ENCODE peak calls at places on chromosomes 11 and 22, in ten cellular contexts. One of them, this sample, is unnamed.

GRCh38 chr11:35234836-35235235 is 95.9 kb downstream of the CD44 start:
- DNase-seq in nephron progenitor cell: no peak
- DNase-seq in body of pancreas: no peak
- DNase-seq in astrocyte of the spinal cord: peak
- DNase-seq in type B pancreatic cell: no peak
- DNase-seq in GM10248: no peak
- DNase-seq in dorsolateral prefrontal cortex: no peak
- DNase-seq in coronary artery: no peak
- DNase-seq in AG09319: no peak
- DNase-seq in CD4-positive, alpha-beta T cell: no peak
- DNase-seq in this sample: no peak

GRCh38 chr11:91871791-91872190 is 352.8 kb upstream of the FAT3 start:
- DNase-seq in nephron progenitor cell: no peak
- DNase-seq in body of pancreas: no peak
- DNase-seq in astrocyte of the spinal cord: peak
- DNase-seq in type B pancreatic cell: no peak
- DNase-seq in GM10248: no peak
- DNase-seq in dorsolateral prefrontal cortex: no peak
- DNase-seq in coronary artery: no peak
- DNase-seq in AG09319: no peak
- DNase-seq in CD4-positive, alpha-beta T cell: no peak
- DNase-seq in this sample: no peak

GRCh38 chr11:82842019-82842418 is 58.2 kb downstream of the PRCP start:
- DNase-seq in nephron progenitor cell: no peak
- DNase-seq in body of pancreas: no peak
- DNase-seq in astrocyte of the spinal cord: no peak
- DNase-seq in type B pancreatic cell: no peak
- DNase-seq in GM10248: no peak
- DNase-seq in dorsolateral prefrontal cortex: peak
- DNase-seq in coronary artery: no peak
- DNase-seq in AG09319: no peak
- DNase-seq in CD4-positive, alpha-beta T cell: no peak
- DNase-seq in this sample: no peak

GRCh38 chr11:66332371-66333219 is 3.6 kb downstream of the RIN1 start:
- DNase-seq in nephron progenitor cell: no peak
- DNase-seq in body of pancreas: no peak
- DNase-seq in astrocyte of the spinal cord: no peak
- DNase-seq in type B pancreatic cell: no peak
- DNase-seq in GM10248: no peak
- DNase-seq in dorsolateral prefrontal cortex: no peak
- DNase-seq in coronary artery: no peak
- DNase-seq in AG09319: no peak
- DNase-seq in CD4-positive, alpha-beta T cell: no peak
- DNase-seq in this sample: no peak

GRCh38 chr11:61830318-61831105 is 2.4 kb downstream of the FADS2 start:
- DNase-seq in nephron progenitor cell: no peak
- DNase-seq in body of pancreas: no peak
- DNase-seq in astrocyte of the spinal cord: no peak
- DNase-seq in type B pancreatic cell: no peak
- DNase-seq in GM10248: no peak
- DNase-seq in dorsolateral prefrontal cortex: no peak
- DNase-seq in coronary artery: no peak
- DNase-seq in AG09319: no peak
- DNase-seq in CD4-positive, alpha-beta T cell: no peak
- DNase-seq in this sample: no peak

GRCh38 chr11:85745626-85746025 is 59.6 kb upstream of the CCDC89 start:
- DNase-seq in nephron progenitor cell: no peak
- DNase-seq in body of pancreas: no peak
- DNase-seq in astrocyte of the spinal cord: no peak
- DNase-seq in type B pancreatic cell: no peak
- DNase-seq in GM10248: no peak
- DNase-seq in dorsolateral prefrontal cortex: no peak
- DNase-seq in coronary artery: no peak
- DNase-seq in AG09319: no peak
- DNase-seq in CD4-positive, alpha-beta T cell: no peak
- DNase-seq in this sample: no peak

GRCh38 chr11:118524356-118524755 is 2.9 kb upstream of the TTC36 start:
- DNase-seq in nephron progenitor cell: no peak
- DNase-seq in body of pancreas: no peak
- DNase-seq in astrocyte of the spinal cord: no peak
- DNase-seq in type B pancreatic cell: no peak
- DNase-seq in GM10248: no peak
- DNase-seq in dorsolateral prefrontal cortex: no peak
- DNase-seq in coronary artery: no peak
- DNase-seq in AG09319: no peak
- DNase-seq in CD4-positive, alpha-beta T cell: no peak
- DNase-seq in this sample: no peak

GRCh38 chr22:17260291-17260690 is 41.1 kb upstream of the ADA2 start:
- DNase-seq in nephron progenitor cell: no peak
- DNase-seq in body of pancreas: no peak
- DNase-seq in astrocyte of the spinal cord: no peak
- DNase-seq in type B pancreatic cell: no peak
- DNase-seq in GM10248: no peak
- DNase-seq in dorsolateral prefrontal cortex: no peak
- DNase-seq in coronary artery: no peak
- DNase-seq in AG09319: no peak
- DNase-seq in CD4-positive, alpha-beta T cell: no peak
- DNase-seq in this sample: no peak

GRCh38 chr11:66239998-66240780 is 28.2 kb upstream of the RAB1B start:
- DNase-seq in nephron progenitor cell: no peak
- DNase-seq in body of pancreas: no peak
- DNase-seq in astrocyte of the spinal cord: no peak
- DNase-seq in type B pancreatic cell: no peak
- DNase-seq in GM10248: no peak
- DNase-seq in dorsolateral prefrontal cortex: no peak
- DNase-seq in coronary artery: no peak
- DNase-seq in AG09319: no peak
- DNase-seq in CD4-positive, alpha-beta T cell: no peak
- DNase-seq in this sample: no peak

GRCh38 chr11:31655483-31655882 is 145.9 kb downstream of the ELP4 start:
- DNase-seq in nephron progenitor cell: no peak
- DNase-seq in body of pancreas: no peak
- DNase-seq in astrocyte of the spinal cord: peak
- DNase-seq in type B pancreatic cell: no peak
- DNase-seq in GM10248: no peak
- DNase-seq in dorsolateral prefrontal cortex: no peak
- DNase-seq in coronary artery: no peak
- DNase-seq in AG09319: peak
- DNase-seq in CD4-positive, alpha-beta T cell: no peak
- DNase-seq in this sample: no peak

GRCh38 chr22:47249370-47249928 is 487.0 kb downstream of the TBC1D22A start:
- DNase-seq in nephron progenitor cell: no peak
- DNase-seq in body of pancreas: no peak
- DNase-seq in astrocyte of the spinal cord: no peak
- DNase-seq in type B pancreatic cell: peak
- DNase-seq in GM10248: no peak
- DNase-seq in dorsolateral prefrontal cortex: no peak
- DNase-seq in coronary artery: no peak
- DNase-seq in AG09319: no peak
- DNase-seq in CD4-positive, alpha-beta T cell: no peak
- DNase-seq in this sample: no peak

GRCh38 chr22:33481550-33481949 is 423.4 kb upstream of the SYN3 start:
- DNase-seq in nephron progenitor cell: no peak
- DNase-seq in body of pancreas: no peak
- DNase-seq in astrocyte of the spinal cord: no peak
- DNase-seq in type B pancreatic cell: no peak
- DNase-seq in GM10248: no peak
- DNase-seq in dorsolateral prefrontal cortex: no peak
- DNase-seq in coronary artery: no peak
- DNase-seq in AG09319: no peak
- DNase-seq in CD4-positive, alpha-beta T cell: no peak
- DNase-seq in this sample: no peak

GRCh38 chr11:35242412-35242811 is 103.4 kb downstream of the CD44 start:
- DNase-seq in nephron progenitor cell: no peak
- DNase-seq in body of pancreas: no peak
- DNase-seq in astrocyte of the spinal cord: peak
- DNase-seq in type B pancreatic cell: no peak
- DNase-seq in GM10248: no peak
- DNase-seq in dorsolateral prefrontal cortex: no peak
- DNase-seq in coronary artery: no peak
- DNase-seq in AG09319: no peak
- DNase-seq in CD4-positive, alpha-beta T cell: no peak
- DNase-seq in this sample: no peak

GRCh38 chr11:3925513-3925912 is 70.0 kb downstream of the STIM1 start:
- DNase-seq in nephron progenitor cell: no peak
- DNase-seq in body of pancreas: no peak
- DNase-seq in astrocyte of the spinal cord: no peak
- DNase-seq in type B pancreatic cell: no peak
- DNase-seq in GM10248: no peak
- DNase-seq in dorsolateral prefrontal cortex: no peak
- DNase-seq in coronary artery: no peak
- DNase-seq in AG09319: no peak
- DNase-seq in CD4-positive, alpha-beta T cell: no peak
- DNase-seq in this sample: no peak
- TF ChIP-seq CTCF in nephron progenitor cell: no peak
- TF ChIP-seq CTCF in body of pancreas: no peak
- TF ChIP-seq CTCF in astrocyte of the spinal cord: no peak
- TF ChIP-seq CTCF in type B pancreatic cell: no peak
- TF ChIP-seq CTCF in GM10248: no peak
- TF ChIP-seq CTCF in dorsolateral prefrontal cortex: no peak
- TF ChIP-seq CTCF in coronary artery: no peak
- TF ChIP-seq CTCF in AG09319: no peak
- TF ChIP-seq CTCF in CD4-positive, alpha-beta T cell: no peak
- TF ChIP-seq CTCF in this sample: no peak

DNA sequence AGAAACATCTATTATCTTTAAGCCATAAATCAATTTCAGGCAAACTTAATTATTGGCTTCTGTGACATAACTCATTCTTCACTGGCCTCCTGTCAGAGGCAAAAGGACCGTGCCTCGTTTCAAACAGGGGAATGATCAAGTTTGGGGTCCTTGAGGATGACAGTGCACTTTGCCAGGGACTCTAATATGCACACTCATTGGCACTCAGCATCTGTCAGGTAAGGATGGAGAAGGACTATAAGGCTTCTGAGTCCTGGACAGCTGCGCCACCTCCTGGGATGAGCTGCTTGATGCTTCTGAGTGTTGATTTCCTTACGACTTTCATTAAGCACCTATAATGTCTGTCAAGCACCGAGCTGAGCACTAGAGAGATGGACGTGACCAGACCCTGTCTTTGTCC is 20.2 kb downstream of the BPIFC start:
- DNase-seq in nephron progenitor cell: no peak
- DNase-seq in body of pancreas: no peak
- DNase-seq in astrocyte of the spinal cord: no peak
- DNase-seq in type B pancreatic cell: no peak
- DNase-seq in GM10248: peak
- DNase-seq in dorsolateral prefrontal cortex: no peak
- DNase-seq in coronary artery: no peak
- DNase-seq in AG09319: no peak
- DNase-seq in CD4-positive, alpha-beta T cell: peak
- DNase-seq in this sample: peak
- TF ChIP-seq CTCF in nephron progenitor cell: no peak
- TF ChIP-seq CTCF in body of pancreas: no peak
- TF ChIP-seq CTCF in astrocyte of the spinal cord: peak
- TF ChIP-seq CTCF in type B pancreatic cell: peak
- TF ChIP-seq CTCF in GM10248: no peak
- TF ChIP-seq CTCF in dorsolateral prefrontal cortex: no peak
- TF ChIP-seq CTCF in coronary artery: no peak
- TF ChIP-seq CTCF in AG09319: no peak
- TF ChIP-seq CTCF in CD4-positive, alpha-beta T cell: no peak
- TF ChIP-seq CTCF in this sample: no peak

GRCh38 chr22:19494001-19494560 is 14.4 kb downstream of the CDC45 start:
- DNase-seq in nephron progenitor cell: no peak
- DNase-seq in body of pancreas: no peak
- DNase-seq in astrocyte of the spinal cord: no peak
- DNase-seq in type B pancreatic cell: no peak
- DNase-seq in GM10248: no peak
- DNase-seq in dorsolateral prefrontal cortex: no peak
- DNase-seq in coronary artery: no peak
- DNase-seq in AG09319: no peak
- DNase-seq in CD4-positive, alpha-beta T cell: no peak
- DNase-seq in this sample: no peak

GRCh38 chr22:19496324-19496630 is 16.6 kb downstream of the CDC45 start:
- DNase-seq in nephron progenitor cell: no peak
- DNase-seq in body of pancreas: no peak
- DNase-seq in astrocyte of the spinal cord: no peak
- DNase-seq in type B pancreatic cell: no peak
- DNase-seq in GM10248: no peak
- DNase-seq in dorsolateral prefrontal cortex: no peak
- DNase-seq in coronary artery: no peak
- DNase-seq in AG09319: no peak
- DNase-seq in CD4-positive, alpha-beta T cell: no peak
- DNase-seq in this sample: no peak

GRCh38 chr22:19494676-19495173 is 15.0 kb downstream of the CDC45 start:
- DNase-seq in nephron progenitor cell: no peak
- DNase-seq in body of pancreas: no peak
- DNase-seq in astrocyte of the spinal cord: no peak
- DNase-seq in type B pancreatic cell: no peak
- DNase-seq in GM10248: no peak
- DNase-seq in dorsolateral prefrontal cortex: no peak
- DNase-seq in coronary artery: no peak
- DNase-seq in AG09319: no peak
- DNase-seq in CD4-positive, alpha-beta T cell: no peak
- DNase-seq in this sample: no peak

GRCh38 chr22:19497245-19497644 is 17.5 kb downstream of the CDC45 start:
- DNase-seq in nephron progenitor cell: no peak
- DNase-seq in body of pancreas: no peak
- DNase-seq in astrocyte of the spinal cord: peak
- DNase-seq in type B pancreatic cell: no peak
- DNase-seq in GM10248: no peak
- DNase-seq in dorsolateral prefrontal cortex: no peak
- DNase-seq in coronary artery: no peak
- DNase-seq in AG09319: no peak
- DNase-seq in CD4-positive, alpha-beta T cell: no peak
- DNase-seq in this sample: no peak

GRCh38 chr22:19495562-19496323 is 16.0 kb downstream of the CDC45 start:
- DNase-seq in nephron progenitor cell: no peak
- DNase-seq in body of pancreas: no peak
- DNase-seq in astrocyte of the spinal cord: no peak
- DNase-seq in type B pancreatic cell: no peak
- DNase-seq in GM10248: no peak
- DNase-seq in dorsolateral prefrontal cortex: no peak
- DNase-seq in coronary artery: no peak
- DNase-seq in AG09319: no peak
- DNase-seq in CD4-positive, alpha-beta T cell: no peak
- DNase-seq in this sample: no peak
- TF ChIP-seq CTCF in nephron progenitor cell: no peak
- TF ChIP-seq CTCF in body of pancreas: no peak
- TF ChIP-seq CTCF in astrocyte of the spinal cord: no peak
- TF ChIP-seq CTCF in type B pancreatic cell: peak
- TF ChIP-seq CTCF in GM10248: no peak
- TF ChIP-seq CTCF in dorsolateral prefrontal cortex: peak
- TF ChIP-seq CTCF in coronary artery: no peak
- TF ChIP-seq CTCF in AG09319: peak
- TF ChIP-seq CTCF in CD4-positive, alpha-beta T cell: peak
- TF ChIP-seq CTCF in this sample: no peak

DNA sequence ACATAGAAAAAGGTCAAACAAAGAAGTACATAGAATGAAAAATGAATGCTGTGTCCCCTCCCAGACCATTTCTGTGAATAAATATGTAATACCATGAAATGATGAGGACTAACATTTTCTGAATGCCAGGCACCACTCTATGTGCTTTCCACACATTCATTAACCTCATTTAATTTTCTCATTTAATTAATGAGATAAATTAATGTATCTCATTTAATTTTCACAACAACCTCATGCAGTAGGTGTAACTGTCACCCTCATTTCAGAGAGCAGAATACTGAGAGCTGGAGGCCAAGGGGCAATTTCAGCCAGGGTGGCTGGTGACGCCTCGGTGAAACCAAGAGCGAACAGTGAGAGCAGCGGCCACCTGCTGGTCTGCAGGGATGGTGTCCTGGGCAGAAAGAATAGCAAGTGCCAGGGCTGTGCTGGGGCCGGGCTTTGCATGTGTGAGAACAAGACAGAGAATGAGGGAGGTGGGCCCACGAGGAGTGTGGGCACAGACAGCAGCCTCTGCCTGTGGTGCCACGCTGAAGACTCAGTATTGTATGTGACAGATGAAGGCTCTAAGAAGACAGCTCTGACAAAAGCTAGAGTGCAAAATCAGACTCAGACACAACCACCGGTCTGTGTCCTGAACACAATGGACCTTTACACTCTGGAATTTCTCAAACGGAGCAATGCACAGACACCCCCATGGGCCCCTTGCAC is 1.8 kb upstream of the SERPIND1 start:
- DNase-seq in nephron progenitor cell: peak
- DNase-seq in body of pancreas: no peak
- DNase-seq in astrocyte of the spinal cord: no peak
- DNase-seq in type B pancreatic cell: no peak
- DNase-seq in GM10248: no peak
- DNase-seq in dorsolateral prefrontal cortex: no peak
- DNase-seq in coronary artery: no peak
- DNase-seq in AG09319: no peak
- DNase-seq in CD4-positive, alpha-beta T cell: no peak
- DNase-seq in this sample: no peak
- TF ChIP-seq CTCF in nephron progenitor cell: peak
- TF ChIP-seq CTCF in body of pancreas: no peak
- TF ChIP-seq CTCF in astrocyte of the spinal cord: peak
- TF ChIP-seq CTCF in type B pancreatic cell: peak
- TF ChIP-seq CTCF in GM10248: no peak
- TF ChIP-seq CTCF in dorsolateral prefrontal cortex: no peak
- TF ChIP-seq CTCF in coronary artery: no peak
- TF ChIP-seq CTCF in AG09319: no peak
- TF ChIP-seq CTCF in CD4-positive, alpha-beta T cell: no peak
- TF ChIP-seq CTCF in this sample: no peak

This sample was measured in GM20000.